ENCODE peak calls at places on chromosomes 6 and 20, in eight cellular contexts. X is GM12865; Q is neural crest cell; A is T-helper 2 cell; P is MV-4-11; F is tibial nerve; T is stimulated activated CD4-positive, alpha-beta T cell treated with anti-CD3 and anti-CD28 coated beads, TNF-alpha, amount 100 ng/mL, for 1 hour; D is B cell. E is an unnamed sample.

GRCh38 chr6:30329331-30329730 is 2.6 kb downstream of the TRIM39 start:
- DNase-seq in T (no peak), Q (no peak), F (no peak), P (peak; percentile 20), X (no peak), D (no peak), A (no peak), E (no peak)

GRCh38 chr20:48607544-48607865 is 220.3 kb downstream of the PREX1 start:
- DNase-seq in A (no peak), D (no peak), P (no peak), Q (no peak), T (no peak), F (no peak), X (no peak), E (no peak)

GRCh38 chr6:43933111-43933885 is 163.3 kb downstream of the VEGFA start:
- DNase-seq in F (no peak), T (no peak), P (no peak), A (no peak), Q (no peak), D (no peak), X (no peak), E (no peak)

GRCh38 chr6:6915813-6916547 is 191.8 kb upstream of the RREB1 start:
- DNase-seq in D (no peak), P (peak; percentile 86), T (no peak), F (peak; percentile 86), Q (no peak), A (no peak), X (no peak), E (no peak)

GRCh38 chr20:63051186-63051860 is 44.6 kb upstream of the BHLHE23 start:
- DNase-seq in P (no peak), Q (no peak), X (no peak), T (no peak), F (no peak), A (no peak), D (no peak), E (no peak)

GRCh38 chr20:47146703-47147102 is 209.8 kb downstream of the ZMYND8 start:
- DNase-seq in A (no peak), X (no peak), P (no peak), F (no peak), Q (no peak), D (no peak), T (no peak), E (no peak)

GRCh38 chr6:119261944-119262284 is 87.6 kb downstream of the MAN1A1 start:
- DNase-seq in A (no peak), T (no peak), F (no peak), P (no peak), D (no peak), Q (no peak), X (no peak), E (no peak)

GRCh38 chr6:31660224-31660997 is at the start of gene C6orf47:
- DNase-seq in Q (peak; percentile 74), A (peak; percentile 54), P (peak; percentile 79), T (peak; percentile 42), D (peak; percentile 87), F (peak; percentile 75), X (peak; percentile 90), E (peak; percentile 93)

GRCh38 chr6:33144373-33144772 is 47.9 kb downstream of the COL11A2 start:
- DNase-seq in T (no peak), X (no peak), D (peak; percentile 34), A (no peak), F (no peak), P (peak; percentile 96), Q (no peak), E (peak; percentile 58)

GRCh38 chr6:56902551-56903464 is 52.1 kb upstream of the BEND6 start:
- DNase-seq in F (no peak), T (no peak), D (peak; percentile 33), P (peak; percentile 79), A (no peak), X (peak; percentile 57), Q (no peak), E (peak; percentile 78)

GRCh38 chr6:150981095-150981494 is 115.6 kb downstream of the MTHFD1L start:
- DNase-seq in X (peak; percentile 40), D (no peak), P (no peak), Q (no peak), A (no peak), T (no peak), F (no peak), E (peak; percentile 85)

GRCh38 chr20:53547664-53548239 is 45.9 kb downstream of the ZNF217 start:
- DNase-seq in P (peak; percentile 61), X (peak; percentile 64), A (no peak), D (peak; percentile 30), T (no peak), Q (peak; percentile 39), F (peak; percentile 48), E (peak; percentile 70)

GRCh38 chr20:17666491-17666890 is 15.6 kb downstream of the RRBP1 start:
- DNase-seq in T (no peak), P (no peak), X (no peak), D (no peak), F (no peak), Q (no peak), A (no peak), E (no peak)

GRCh38 chr6:11653028-11653583 is 115.6 kb downstream of the TMEM170B start:
- DNase-seq in A (no peak), Q (peak; percentile 20), D (no peak), T (peak; percentile 18), P (peak; percentile 65), F (no peak), X (peak; percentile 71), E (peak; percentile 86)

GRCh38 chr6:53411451-53411850 is 62.7 kb upstream of the ELOVL5 start:
- DNase-seq in A (no peak), Q (no peak), P (no peak), T (no peak), X (no peak), F (no peak), D (no peak), E (no peak)

GRCh38 chr20:32455171-32455900 is 97.2 kb downstream of the ASXL1 start:
- DNase-seq in D (no peak), F (no peak), X (no peak), T (no peak), P (no peak), Q (no peak), A (no peak), E (no peak)

GRCh38 chr20:34337982-34338756 is 24.9 kb upstream of the ITCH start:
- DNase-seq in P (no peak), A (no peak), Q (no peak), F (no peak), D (no peak), X (peak; percentile 79), T (no peak), E (peak; percentile 84)

GRCh38 chr20:25252226-25252625 is 4.3 kb downstream of the PYGB start:
- DNase-seq in X (no peak), A (no peak), F (no peak), T (no peak), D (no peak), P (no peak), Q (no peak), E (no peak)

GRCh38 chr6:136753624-136754023 is 38.7 kb downstream of the MAP3K5 start:
- DNase-seq in A (no peak), X (peak; percentile 48), F (no peak), P (no peak), T (peak; percentile 41), Q (no peak), D (no peak), E (no peak)

GRCh38 chr6:108630050-108630714 is 69.5 kb downstream of the FOXO3 start:
- DNase-seq in Q (no peak), P (peak; percentile 51), A (no peak), F (no peak), D (no peak), T (no peak), X (peak; percentile 55), E (no peak)